ENCODE peak calls at places on chromosome 22, in five cellular contexts. One of them, this sample, is unnamed.

GRCh38 chr22:38513063-38513462 is 7.0 kb upstream of the DDX17 start:
- DNase-seq in lower lobe of right lung: no peak
- DNase-seq in heart left ventricle: no peak
- DNase-seq in vagina: no peak
- DNase-seq in Caco-2: peak; percentile 62
- DNase-seq in this sample: no peak

GRCh38 chr22:39183991-39184585 is 31.6 kb upstream of the CBX7 start:
- DNase-seq in lower lobe of right lung: peak; percentile 49
- DNase-seq in heart left ventricle: no peak
- DNase-seq in vagina: peak; percentile 40
- DNase-seq in Caco-2: no peak
- DNase-seq in this sample: no peak

GRCh38 chr22:39134366-39135091 is 18.0 kb downstream of the CBX7 start:
- DNase-seq in lower lobe of right lung: no peak
- DNase-seq in heart left ventricle: no peak
- DNase-seq in vagina: no peak
- DNase-seq in Caco-2: no peak
- DNase-seq in this sample: peak; percentile 76

GRCh38 chr22:35541254-35541748 is 670 bp downstream of the RASD2 start:
- DNase-seq in lower lobe of right lung: no peak
- DNase-seq in heart left ventricle: no peak
- DNase-seq in vagina: no peak
- DNase-seq in Caco-2: peak; percentile 18
- DNase-seq in this sample: no peak

GRCh38 chr22:48588881-48589450 is 1238.7 kb downstream of the BRD1 start:
- DNase-seq in lower lobe of right lung: peak; percentile 8
- DNase-seq in heart left ventricle: no peak
- DNase-seq in vagina: no peak
- DNase-seq in Caco-2: no peak
- DNase-seq in this sample: no peak

GRCh38 chr22:20021196-20022181 is 579 bp downstream of the TANGO2 start:
- DNase-seq in lower lobe of right lung: peak; percentile 85
- DNase-seq in heart left ventricle: peak; percentile 84
- DNase-seq in vagina: no peak
- DNase-seq in Caco-2: peak; percentile 41
- DNase-seq in this sample: peak; percentile 85

GRCh38 chr22:27489265-27489675 is 312.3 kb downstream of the MN1 start:
- DNase-seq in lower lobe of right lung: no peak
- DNase-seq in heart left ventricle: no peak
- DNase-seq in vagina: no peak
- DNase-seq in Caco-2: peak; percentile 43
- DNase-seq in this sample: no peak

GRCh38 chr22:35631597-35631996 is 14.5 kb upstream of the MB start:
- DNase-seq in lower lobe of right lung: peak; percentile 64
- DNase-seq in heart left ventricle: no peak
- DNase-seq in vagina: no peak
- DNase-seq in Caco-2: peak; percentile 53
- DNase-seq in this sample: no peak

GRCh38 chr22:48205790-48206189 is 1443.3 kb downstream of the TBC1D22A start:
- DNase-seq in lower lobe of right lung: no peak
- DNase-seq in heart left ventricle: no peak
- DNase-seq in vagina: peak; percentile 52
- DNase-seq in Caco-2: no peak
- DNase-seq in this sample: no peak

GRCh38 chr22:44108076-44108475 is 72.6 kb upstream of the PARVG start:
- DNase-seq in lower lobe of right lung: no peak
- DNase-seq in heart left ventricle: no peak
- DNase-seq in vagina: no peak
- DNase-seq in Caco-2: no peak
- DNase-seq in this sample: peak; percentile 33

GRCh38 chr22:37044634-37045625 is 6.6 kb upstream of the KCTD17 start:
- DNase-seq in lower lobe of right lung: no peak
- DNase-seq in heart left ventricle: no peak
- DNase-seq in vagina: no peak
- DNase-seq in Caco-2: no peak
- DNase-seq in this sample: no peak

GRCh38 chr22:16717699-16718558 is 107.3 kb downstream of the XKR3 start:
- DNase-seq in lower lobe of right lung: no peak
- DNase-seq in heart left ventricle: no peak
- DNase-seq in vagina: no peak
- DNase-seq in Caco-2: no peak
- DNase-seq in this sample: peak; percentile 52

GRCh38 chr22:44583076-44583760 is 85.2 kb upstream of the RTL6 start:
- DNase-seq in lower lobe of right lung: peak; percentile 23
- DNase-seq in heart left ventricle: peak; percentile 20
- DNase-seq in vagina: peak; percentile 81
- DNase-seq in Caco-2: no peak
- DNase-seq in this sample: peak; percentile 21

GRCh38 chr22:41768420-41768819 is 32.1 kb upstream of the CCDC134 start:
- DNase-seq in lower lobe of right lung: no peak
- DNase-seq in heart left ventricle: no peak
- DNase-seq in vagina: no peak
- DNase-seq in Caco-2: no peak
- DNase-seq in this sample: no peak

GRCh38 chr22:37354271-37355069 is 72.2 kb downstream of the CYTH4 start:
- DNase-seq in lower lobe of right lung: no peak
- DNase-seq in heart left ventricle: no peak
- DNase-seq in vagina: no peak
- DNase-seq in Caco-2: peak; percentile 15
- DNase-seq in this sample: no peak

GRCh38 chr22:47053013-47053864 is 290.8 kb downstream of the TBC1D22A start:
- DNase-seq in lower lobe of right lung: no peak
- DNase-seq in heart left ventricle: peak; percentile 42
- DNase-seq in vagina: no peak
- DNase-seq in Caco-2: no peak
- DNase-seq in this sample: no peak

GRCh38 chr22:41482319-41482935 is 13.5 kb downstream of the ACO2 start:
- DNase-seq in lower lobe of right lung: no peak
- DNase-seq in heart left ventricle: no peak
- DNase-seq in vagina: no peak
- DNase-seq in Caco-2: no peak
- DNase-seq in this sample: no peak

GRCh38 chr22:40206561-40206960 is 28.8 kb downstream of the TNRC6B start:
- DNase-seq in lower lobe of right lung: no peak
- DNase-seq in heart left ventricle: no peak
- DNase-seq in vagina: no peak
- DNase-seq in Caco-2: no peak
- DNase-seq in this sample: no peak

GRCh38 chr22:47571616-47572015 is 809.2 kb downstream of the TBC1D22A start:
- DNase-seq in lower lobe of right lung: no peak
- DNase-seq in heart left ventricle: no peak
- DNase-seq in vagina: peak; percentile 64
- DNase-seq in Caco-2: no peak
- DNase-seq in this sample: no peak

GRCh38 chr22:47294222-47294532 is 531.7 kb downstream of the TBC1D22A start:
- DNase-seq in lower lobe of right lung: no peak
- DNase-seq in heart left ventricle: peak; percentile 39
- DNase-seq in vagina: peak; percentile 79
- DNase-seq in Caco-2: no peak
- DNase-seq in this sample: no peak

GRCh38 chr22:48182896-48183805 is 1420.7 kb downstream of the TBC1D22A start:
- DNase-seq in lower lobe of right lung: no peak
- DNase-seq in heart left ventricle: no peak
- DNase-seq in vagina: peak; percentile 72
- DNase-seq in Caco-2: no peak
- DNase-seq in this sample: no peak

GRCh38 chr22:41596776-41597634 is 7.4 kb upstream of the PMM1 start:
- DNase-seq in lower lobe of right lung: peak; percentile 78
- DNase-seq in heart left ventricle: peak; percentile 66
- DNase-seq in vagina: no peak
- DNase-seq in Caco-2: peak; percentile 64
- DNase-seq in this sample: peak; percentile 83

GRCh38 chr22:37088750-37089408 is 20.6 kb downstream of the TMPRSS6 start:
- DNase-seq in lower lobe of right lung: no peak
- DNase-seq in heart left ventricle: no peak
- DNase-seq in vagina: no peak
- DNase-seq in Caco-2: no peak
- DNase-seq in this sample: no peak

GRCh38 chr22:19105867-19106802 is 16.1 kb downstream of the DGCR2 start:
- DNase-seq in lower lobe of right lung: no peak
- DNase-seq in heart left ventricle: peak; percentile 57
- DNase-seq in vagina: no peak
- DNase-seq in Caco-2: no peak
- DNase-seq in this sample: no peak

GRCh38 chr22:35299217-35299716 is 427 bp upstream of the TOM1 start:
- DNase-seq in lower lobe of right lung: no peak
- DNase-seq in heart left ventricle: no peak
- DNase-seq in vagina: no peak
- DNase-seq in Caco-2: no peak
- DNase-seq in this sample: no peak

GRCh38 chr22:37904572-37905533 is 1.2 kb upstream of the MICALL1 start:
- DNase-seq in lower lobe of right lung: no peak
- DNase-seq in heart left ventricle: peak; percentile 33
- DNase-seq in vagina: no peak
- DNase-seq in Caco-2: peak; percentile 60
- DNase-seq in this sample: peak; percentile 83

DNA sequence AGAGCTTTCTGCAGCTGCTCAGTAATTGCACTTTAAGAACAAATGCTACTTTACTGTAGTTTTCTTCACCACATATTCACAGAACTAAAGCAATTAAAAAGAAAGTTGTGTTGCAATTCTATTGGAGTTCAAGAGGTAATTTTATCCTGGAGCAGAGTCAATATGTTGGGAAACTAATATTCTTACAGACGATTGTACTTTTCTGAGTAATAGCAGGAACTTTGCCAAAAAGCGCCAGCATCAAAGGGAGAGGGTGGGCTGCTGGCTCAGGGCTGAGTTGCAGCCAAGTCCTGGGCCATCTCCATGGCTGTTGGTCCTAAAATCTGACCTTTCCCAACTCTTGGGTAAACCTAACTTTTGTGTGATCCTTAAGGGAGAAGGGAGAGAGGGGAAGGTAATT is 73.6 kb upstream of the MYO18B start:
- DNase-seq in lower lobe of right lung: no peak
- DNase-seq in heart left ventricle: no peak
- DNase-seq in vagina: no peak
- DNase-seq in Caco-2: no peak
- DNase-seq in this sample: no peak
- H3K4me1 ChIP-seq in lower lobe of right lung: peaks cover 37% of the 10 kb centered on the region
- H3K4me1 ChIP-seq in heart left ventricle: peaks cover 15% of the 10 kb centered on the region
- H3K4me1 ChIP-seq in vagina: peaks cover 8% of the 10 kb centered on the region
- H3K4me1 ChIP-seq in Caco-2: peaks cover 14% of the 10 kb centered on the region
- H3K4me1 ChIP-seq in this sample: no peaks in the 10 kb centered on the region

DNA sequence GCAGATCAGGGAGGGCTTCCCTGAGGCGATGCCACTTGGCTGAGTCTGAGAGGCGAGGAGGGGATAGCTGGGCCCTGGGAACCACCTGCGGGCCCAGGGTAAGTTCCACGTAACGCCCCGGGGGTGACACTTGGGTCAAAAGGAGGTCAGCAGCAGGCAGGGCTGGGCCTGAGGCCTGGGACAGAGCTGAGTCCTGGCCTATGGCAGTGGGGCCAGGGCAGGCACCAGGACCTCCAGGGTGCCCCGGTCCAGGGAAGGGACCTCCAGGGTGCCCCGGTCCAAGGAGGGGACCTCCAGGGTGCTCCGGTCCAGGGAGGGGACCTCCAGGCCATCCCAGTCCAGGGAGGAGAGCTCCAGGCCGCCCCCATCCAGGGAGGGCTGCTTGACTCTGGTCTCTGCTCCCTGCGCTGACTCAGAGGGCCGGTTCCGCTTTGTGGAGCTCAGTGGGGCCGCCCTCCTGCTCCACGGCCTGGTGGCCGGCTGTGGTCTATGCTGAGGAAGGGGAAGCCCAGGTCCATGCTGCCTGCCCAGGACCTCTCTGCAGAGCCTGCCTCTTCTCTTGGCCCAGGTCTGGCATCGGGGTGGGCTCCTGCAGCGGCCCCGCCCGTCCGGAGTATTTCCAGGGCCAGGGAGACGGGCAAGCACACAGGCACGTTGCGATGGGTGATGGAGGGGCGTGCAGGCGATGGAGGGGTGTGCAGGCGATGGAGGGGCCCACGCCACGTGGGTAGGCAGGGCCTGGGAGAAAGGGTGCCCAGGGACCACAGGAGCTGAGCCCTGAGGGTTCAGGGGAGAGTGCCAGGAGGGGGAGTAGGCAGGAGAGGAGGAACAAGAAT is 19.5 kb upstream of the WNT7B start:
- DNase-seq in lower lobe of right lung: peak; percentile 86
- DNase-seq in heart left ventricle: peak; percentile 90
- DNase-seq in vagina: no peak
- DNase-seq in Caco-2: no peak
- DNase-seq in this sample: peak; percentile 88
- H3K4me1 ChIP-seq in lower lobe of right lung: peaks cover 61% of the 10 kb centered on the region
- H3K4me1 ChIP-seq in heart left ventricle: peaks cover 69% of the 10 kb centered on the region
- H3K4me1 ChIP-seq in vagina: peaks cover 49% of the 10 kb centered on the region
- H3K4me1 ChIP-seq in Caco-2: no peaks in the 10 kb centered on the region
- H3K4me1 ChIP-seq in this sample: no peaks in the 10 kb centered on the region

DNA sequence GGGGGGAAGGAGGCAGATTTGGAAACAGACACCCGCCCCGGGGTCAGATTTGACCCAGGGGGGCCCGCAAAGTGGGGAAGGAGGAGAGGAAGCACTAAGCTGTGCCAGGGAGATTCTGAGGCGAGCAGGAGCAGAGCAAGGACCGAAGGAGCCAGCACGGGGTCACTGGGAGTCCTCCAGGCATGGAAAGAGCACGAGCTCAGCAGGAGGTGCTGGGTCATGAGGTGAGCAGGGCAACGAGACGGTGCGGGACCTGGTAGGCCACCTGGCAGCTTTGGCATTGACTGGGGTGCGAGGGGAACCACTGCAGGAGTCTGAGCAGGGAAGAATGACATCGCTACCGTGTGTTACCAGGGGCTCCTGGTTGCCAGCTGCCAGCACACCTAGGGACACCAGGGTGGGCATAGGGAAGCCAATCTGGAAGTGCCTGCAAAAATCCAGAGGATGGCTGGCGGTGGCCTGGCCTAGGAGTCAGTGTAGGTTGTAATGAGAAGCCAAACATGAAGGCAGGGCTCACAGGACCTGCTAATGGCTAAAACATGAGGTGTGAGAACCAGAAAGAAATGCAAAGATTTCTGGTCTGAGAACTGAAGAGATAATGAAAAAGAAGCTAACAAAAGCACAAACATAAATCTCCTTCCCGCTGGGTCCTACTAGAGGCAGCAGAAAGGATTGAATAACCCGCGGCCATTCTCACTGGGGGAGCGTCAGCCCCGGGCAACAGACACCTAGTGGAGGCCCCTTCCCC is 63.5 kb downstream of the MICAL3 start:
- DNase-seq in lower lobe of right lung: no peak
- DNase-seq in heart left ventricle: no peak
- DNase-seq in vagina: no peak
- DNase-seq in Caco-2: no peak
- DNase-seq in this sample: no peak
- H3K4me1 ChIP-seq in lower lobe of right lung: no peaks in the 10 kb centered on the region
- H3K4me1 ChIP-seq in heart left ventricle: peaks cover 58% of the 10 kb centered on the region
- H3K4me1 ChIP-seq in vagina: peaks cover 17% of the 10 kb centered on the region
- H3K4me1 ChIP-seq in Caco-2: peaks cover 19% of the 10 kb centered on the region
- H3K4me1 ChIP-seq in this sample: no peaks in the 10 kb centered on the region

GRCh38 chr22:31952459-31952858 is 8.1 kb downstream of the YWHAH start:
- DNase-seq in lower lobe of right lung: no peak
- DNase-seq in heart left ventricle: no peak
- DNase-seq in vagina: no peak
- DNase-seq in Caco-2: no peak
- DNase-seq in this sample: no peak

GRCh38 chr22:31952094-31952401 is 7.7 kb downstream of the YWHAH start:
- DNase-seq in lower lobe of right lung: no peak
- DNase-seq in heart left ventricle: no peak
- DNase-seq in vagina: no peak
- DNase-seq in Caco-2: no peak
- DNase-seq in this sample: no peak

GRCh38 chr22:31953251-31953650 is 8.9 kb downstream of the YWHAH start:
- DNase-seq in lower lobe of right lung: no peak
- DNase-seq in heart left ventricle: no peak
- DNase-seq in vagina: no peak
- DNase-seq in Caco-2: no peak
- DNase-seq in this sample: no peak

GRCh38 chr22:31950226-31950625 is 5.9 kb downstream of the YWHAH start:
- DNase-seq in lower lobe of right lung: no peak
- DNase-seq in heart left ventricle: no peak
- DNase-seq in vagina: no peak
- DNase-seq in Caco-2: no peak
- DNase-seq in this sample: no peak

GRCh38 chr22:31951201-31952093 is 7.1 kb downstream of the YWHAH start:
- DNase-seq in lower lobe of right lung: no peak
- DNase-seq in heart left ventricle: no peak
- DNase-seq in vagina: no peak
- DNase-seq in Caco-2: no peak
- DNase-seq in this sample: no peak
- H3K4me1 ChIP-seq in lower lobe of right lung: peaks cover 87% of the 10 kb centered on the region
- H3K4me1 ChIP-seq in heart left ventricle: peaks cover 77% of the 10 kb centered on the region
- H3K4me1 ChIP-seq in vagina: peaks cover 58% of the 10 kb centered on the region
- H3K4me1 ChIP-seq in Caco-2: peaks cover 2% of the 10 kb centered on the region
- H3K4me1 ChIP-seq in this sample: peaks cover 20% of the 10 kb centered on the region

This sample was measured in aorta.